ENCODE peak calls at places on chromosomes 11 and 22, in nine cellular contexts. One of them, this sample, is unnamed.

GRCh38 chr22:20957691-20958440 is 9.2 kb upstream of the AIFM3 start:
- DNase-seq in uterus: no peak
- DNase-seq in K562: no peak
- DNase-seq in A549: peak; percentile 61
- DNase-seq in adrenal gland: no peak
- DNase-seq in Peyer's patch: peak; percentile 73
- DNase-seq in HepG2: no peak
- DNase-seq in heart left ventricle: no peak
- DNase-seq in prostate gland: no peak
- DNase-seq in this sample: no peak

GRCh38 chr11:118136826-118137225 is 15.8 kb downstream of the SCN4B start:
- DNase-seq in HepG2: no peak
- DNase-seq in A549: no peak
- DNase-seq in Peyer's patch: no peak
- DNase-seq in K562: no peak
- DNase-seq in adrenal gland: no peak
- DNase-seq in heart left ventricle: no peak
- DNase-seq in uterus: no peak
- DNase-seq in prostate gland: no peak
- DNase-seq in this sample: no peak

GRCh38 chr11:118223576-118223975 is 1.2 kb downstream of the JAML start:
- DNase-seq in prostate gland: no peak
- DNase-seq in adrenal gland: no peak
- DNase-seq in HepG2: no peak
- DNase-seq in K562: no peak
- DNase-seq in uterus: no peak
- DNase-seq in heart left ventricle: no peak
- DNase-seq in A549: no peak
- DNase-seq in Peyer's patch: no peak
- DNase-seq in this sample: no peak

GRCh38 chr11:7671807-7672206 is 1.5 kb downstream of the CYB5R2 start:
- DNase-seq in heart left ventricle: no peak
- DNase-seq in A549: no peak
- DNase-seq in K562: no peak
- DNase-seq in Peyer's patch: no peak
- DNase-seq in prostate gland: no peak
- DNase-seq in uterus: no peak
- DNase-seq in adrenal gland: no peak
- DNase-seq in HepG2: no peak
- DNase-seq in this sample: no peak

GRCh38 chr11:60813324-60813723 is 28.2 kb downstream of the MS4A10 start:
- DNase-seq in adrenal gland: no peak
- DNase-seq in uterus: no peak
- DNase-seq in HepG2: no peak
- DNase-seq in prostate gland: no peak
- DNase-seq in Peyer's patch: no peak
- DNase-seq in A549: no peak
- DNase-seq in heart left ventricle: no peak
- DNase-seq in K562: no peak
- DNase-seq in this sample: no peak

GRCh38 chr22:49973018-49973965 is 12.7 kb downstream of the PIM3 start:
- DNase-seq in uterus: no peak
- DNase-seq in HepG2: no peak
- DNase-seq in adrenal gland: no peak
- DNase-seq in Peyer's patch: no peak
- DNase-seq in K562: no peak
- DNase-seq in heart left ventricle: no peak
- DNase-seq in prostate gland: no peak
- DNase-seq in A549: no peak
- DNase-seq in this sample: no peak

GRCh38 chr11:12137938-12138731 is 27.7 kb downstream of the MICAL2 start:
- DNase-seq in HepG2: no peak
- DNase-seq in prostate gland: no peak
- DNase-seq in Peyer's patch: peak; percentile 44
- DNase-seq in uterus: peak; percentile 85
- DNase-seq in adrenal gland: no peak
- DNase-seq in A549: no peak
- DNase-seq in heart left ventricle: no peak
- DNase-seq in K562: no peak
- DNase-seq in this sample: no peak

GRCh38 chr22:26918236-26918635 is 260.8 kb downstream of the MIAT start:
- DNase-seq in HepG2: no peak
- DNase-seq in prostate gland: no peak
- DNase-seq in K562: no peak
- DNase-seq in Peyer's patch: no peak
- DNase-seq in A549: no peak
- DNase-seq in uterus: no peak
- DNase-seq in heart left ventricle: no peak
- DNase-seq in adrenal gland: no peak
- DNase-seq in this sample: no peak

GRCh38 chr22:46049726-46050450 is 72.9 kb upstream of the WNT7B start:
- DNase-seq in HepG2: no peak
- DNase-seq in Peyer's patch: peak; percentile 43
- DNase-seq in K562: no peak
- DNase-seq in A549: no peak
- DNase-seq in prostate gland: no peak
- DNase-seq in adrenal gland: peak; percentile 16
- DNase-seq in uterus: peak; percentile 33
- DNase-seq in heart left ventricle: peak; percentile 27
- DNase-seq in this sample: peak; percentile 9

GRCh38 chr22:44109417-44109816 is 71.3 kb upstream of the PARVG start:
- DNase-seq in prostate gland: no peak
- DNase-seq in adrenal gland: no peak
- DNase-seq in uterus: no peak
- DNase-seq in Peyer's patch: no peak
- DNase-seq in heart left ventricle: peak; percentile 19
- DNase-seq in A549: no peak
- DNase-seq in HepG2: no peak
- DNase-seq in K562: no peak
- DNase-seq in this sample: no peak

GRCh38 chr22:44116331-44116730 is 64.4 kb upstream of the PARVG start:
- DNase-seq in adrenal gland: no peak
- DNase-seq in HepG2: no peak
- DNase-seq in prostate gland: no peak
- DNase-seq in uterus: no peak
- DNase-seq in K562: no peak
- DNase-seq in A549: no peak
- DNase-seq in heart left ventricle: peak; percentile 26
- DNase-seq in Peyer's patch: no peak
- DNase-seq in this sample: no peak

GRCh38 chr11:63761870-63762661 is 6.5 kb downstream of the ZFTA start:
- DNase-seq in heart left ventricle: peak; percentile 44
- DNase-seq in prostate gland: no peak
- DNase-seq in adrenal gland: no peak
- DNase-seq in Peyer's patch: no peak
- DNase-seq in K562: no peak
- DNase-seq in HepG2: no peak
- DNase-seq in A549: no peak
- DNase-seq in uterus: peak; percentile 34
- DNase-seq in this sample: no peak

GRCh38 chr22:48379371-48379770 is 1448.3 kb downstream of the BRD1 start:
- DNase-seq in uterus: no peak
- DNase-seq in A549: no peak
- DNase-seq in K562: no peak
- DNase-seq in adrenal gland: no peak
- DNase-seq in prostate gland: no peak
- DNase-seq in Peyer's patch: peak; percentile 23
- DNase-seq in HepG2: no peak
- DNase-seq in heart left ventricle: no peak
- DNase-seq in this sample: no peak

GRCh38 chr22:50425179-50425916 is 49.5 kb downstream of the SBF1 start:
- DNase-seq in uterus: no peak
- DNase-seq in K562: no peak
- DNase-seq in heart left ventricle: no peak
- DNase-seq in prostate gland: no peak
- DNase-seq in A549: no peak
- DNase-seq in HepG2: no peak
- DNase-seq in adrenal gland: no peak
- DNase-seq in Peyer's patch: no peak
- DNase-seq in this sample: no peak

GRCh38 chr11:24502425-24502824 is 5.6 kb downstream of the LUZP2 start:
- DNase-seq in uterus: no peak
- DNase-seq in heart left ventricle: no peak
- DNase-seq in HepG2: no peak
- DNase-seq in Peyer's patch: no peak
- DNase-seq in prostate gland: no peak
- DNase-seq in adrenal gland: no peak
- DNase-seq in K562: no peak
- DNase-seq in A549: no peak
- DNase-seq in this sample: no peak

GRCh38 chr11:96925862-96926261 is 536.0 kb downstream of the JRKL start:
- DNase-seq in heart left ventricle: no peak
- DNase-seq in Peyer's patch: no peak
- DNase-seq in prostate gland: no peak
- DNase-seq in A549: no peak
- DNase-seq in adrenal gland: no peak
- DNase-seq in uterus: no peak
- DNase-seq in HepG2: no peak
- DNase-seq in K562: no peak
- DNase-seq in this sample: no peak

GRCh38 chr11:67033661-67034166 is 10.8 kb downstream of the SYT12 start:
- DNase-seq in heart left ventricle: no peak
- DNase-seq in adrenal gland: peak; percentile 79
- DNase-seq in K562: no peak
- DNase-seq in prostate gland: no peak
- DNase-seq in Peyer's patch: no peak
- DNase-seq in HepG2: no peak
- DNase-seq in uterus: peak; percentile 68
- DNase-seq in A549: no peak
- DNase-seq in this sample: no peak

GRCh38 chr22:39496131-39496838 is 5.8 kb upstream of the MIEF1 start:
- DNase-seq in adrenal gland: peak; percentile 92
- DNase-seq in K562: peak; percentile 37
- DNase-seq in uterus: peak; percentile 54
- DNase-seq in heart left ventricle: peak; percentile 77
- DNase-seq in A549: peak; percentile 48
- DNase-seq in HepG2: peak; percentile 74
- DNase-seq in Peyer's patch: peak; percentile 89
- DNase-seq in prostate gland: peak; percentile 56
- DNase-seq in this sample: peak; percentile 86

DNA sequence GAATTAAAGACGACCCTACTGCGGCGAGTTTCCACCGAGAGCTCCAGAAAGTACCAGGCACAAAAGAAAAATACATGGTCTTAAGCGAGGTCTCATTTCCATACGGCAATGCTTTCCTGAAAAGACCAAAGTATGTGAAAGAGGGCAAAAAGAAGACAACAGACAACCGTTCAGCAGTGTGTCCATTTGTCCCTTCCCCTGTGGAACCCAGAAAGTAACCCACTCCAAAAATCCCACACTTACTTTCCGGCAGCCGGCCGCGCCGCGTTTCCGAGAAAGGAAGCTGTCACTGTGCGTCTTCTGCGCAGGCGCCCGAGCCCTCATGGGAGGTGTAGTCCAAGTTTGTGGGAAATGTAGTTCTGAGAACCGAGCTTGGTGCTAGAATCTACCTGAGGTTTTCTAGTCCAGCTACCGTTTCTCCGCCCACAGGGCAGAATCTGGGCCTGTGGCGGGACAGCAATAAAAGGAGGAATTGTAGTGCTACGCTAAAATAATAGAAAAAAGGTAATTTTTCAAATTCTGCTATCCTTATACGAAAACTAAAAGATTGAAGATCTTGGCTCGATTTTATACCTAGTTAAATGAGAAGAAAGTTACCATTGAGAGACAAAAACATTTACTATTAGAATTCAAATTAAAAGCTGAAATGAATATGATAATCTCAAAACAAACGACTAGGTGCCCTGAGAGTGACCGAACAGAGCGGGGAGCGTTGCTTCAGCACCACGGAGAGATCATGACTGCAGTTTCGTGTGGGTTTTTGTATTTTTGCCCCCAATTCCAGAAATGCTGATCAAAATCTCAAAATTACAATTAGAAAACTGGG is at the start of gene PUS3:
- DNase-seq in heart left ventricle: peak; percentile 94
- DNase-seq in prostate gland: peak; percentile 84
- DNase-seq in HepG2: peak; percentile 78
- DNase-seq in A549: peak; percentile 76
- DNase-seq in Peyer's patch: peak; percentile 95
- DNase-seq in uterus: peak; percentile 85
- DNase-seq in adrenal gland: peak; percentile 91
- DNase-seq in K562: peak; percentile 84
- DNase-seq in this sample: peak; percentile 94
- TF ChIP-seq POLR2A in heart left ventricle: peak; percentile 56
- TF ChIP-seq POLR2A in prostate gland: peak; percentile 26
- TF ChIP-seq POLR2A in HepG2: peak; percentile 73
- TF ChIP-seq POLR2A in A549: peak; percentile 53
- TF ChIP-seq POLR2A in Peyer's patch: peak; percentile 42
- TF ChIP-seq POLR2A in uterus: no peak
- TF ChIP-seq POLR2A in adrenal gland: peak; percentile 64
- TF ChIP-seq POLR2A in K562: peak; percentile 93
- TF ChIP-seq POLR2A in this sample: no peak

DNA sequence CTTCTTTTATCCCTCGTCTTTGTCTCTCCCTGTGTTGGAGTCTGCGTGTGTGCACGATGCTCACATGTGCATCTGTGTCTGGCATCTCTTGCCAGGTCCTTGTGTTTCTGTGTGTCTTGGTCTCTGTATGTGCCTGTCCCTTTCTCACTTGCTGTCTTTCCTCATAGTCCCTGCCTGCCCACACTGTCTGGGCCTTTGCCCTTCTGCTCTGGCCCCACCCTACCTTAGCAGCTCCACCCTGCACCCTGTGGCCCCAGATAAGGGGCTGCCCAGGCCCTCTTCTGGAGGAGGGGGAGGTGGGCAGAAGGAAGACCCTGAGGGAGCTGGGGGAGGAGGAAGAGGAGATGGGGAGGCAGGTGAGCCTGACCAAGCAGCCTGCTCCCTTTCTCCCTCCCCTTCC is 2.8 kb downstream of the EHBP1L1 start:
- DNase-seq in K562: no peak
- DNase-seq in prostate gland: no peak
- DNase-seq in uterus: no peak
- DNase-seq in adrenal gland: no peak
- DNase-seq in heart left ventricle: no peak
- DNase-seq in HepG2: no peak
- DNase-seq in Peyer's patch: no peak
- DNase-seq in A549: no peak
- DNase-seq in this sample: no peak
- H3K27ac ChIP-seq in K562: peak overlapping the region; percentile 22
- H3K27ac ChIP-seq in prostate gland: no peak overlapping the region
- H3K27ac ChIP-seq in uterus: peak overlapping the region; percentile 92
- H3K27ac ChIP-seq in adrenal gland: no peak overlapping the region
- H3K27ac ChIP-seq in heart left ventricle: no peak overlapping the region
- H3K27ac ChIP-seq in HepG2: no peak overlapping the region
- H3K27ac ChIP-seq in Peyer's patch: peak overlapping the region; percentile 95
- H3K27ac ChIP-seq in A549: no peak overlapping the region
- H3K27ac ChIP-seq in this sample: no peak overlapping the region

GRCh38 chr11:112086422-112087191 is at the start of the genes SDHD and TIMM8B:
- DNase-seq in Peyer's patch: peak; percentile 97
- DNase-seq in adrenal gland: peak; percentile 96
- DNase-seq in uterus: peak; percentile 96
- DNase-seq in K562: peak; percentile 93
- DNase-seq in HepG2: peak; percentile 96
- DNase-seq in A549: peak; percentile 89
- DNase-seq in prostate gland: peak; percentile 93
- DNase-seq in heart left ventricle: peak; percentile 96
- DNase-seq in this sample: peak; percentile 96
- TF ChIP-seq CTCF in Peyer's patch: peak; percentile 46
- TF ChIP-seq CTCF in adrenal gland: no peak
- TF ChIP-seq CTCF in uterus: peak; percentile 47
- TF ChIP-seq CTCF in K562: peak; percentile 49
- TF ChIP-seq CTCF in HepG2: peak; percentile 52
- TF ChIP-seq CTCF in A549: no peak
- TF ChIP-seq CTCF in prostate gland: peak; percentile 50
- TF ChIP-seq CTCF in heart left ventricle: peak; percentile 38
- TF ChIP-seq CTCF in this sample: peak; percentile 20

GRCh38 chr22:25564320-25564978 is at the start of gene GRK3:
- DNase-seq in K562: peak; percentile 87
- DNase-seq in Peyer's patch: peak; percentile 87
- DNase-seq in uterus: peak; percentile 76
- DNase-seq in A549: peak; percentile 21
- DNase-seq in adrenal gland: peak; percentile 74
- DNase-seq in HepG2: no peak
- DNase-seq in heart left ventricle: peak; percentile 78
- DNase-seq in prostate gland: peak; percentile 75
- DNase-seq in this sample: peak; percentile 77
- TF ChIP-seq POLR2A in K562: peak; percentile 58
- TF ChIP-seq POLR2A in Peyer's patch: no peak
- TF ChIP-seq POLR2A in uterus: no peak
- TF ChIP-seq POLR2A in A549: peak; percentile 52
- TF ChIP-seq POLR2A in adrenal gland: peak; percentile 31
- TF ChIP-seq POLR2A in HepG2: no peak
- TF ChIP-seq POLR2A in heart left ventricle: peak; percentile 31
- TF ChIP-seq POLR2A in prostate gland: peak; percentile 46
- TF ChIP-seq POLR2A in this sample: no peak

This sample was measured in testis.